ENCODE peak calls at places on chromosomes 2 and 18, in six cellular contexts. R is AG08396, Q is GM23338, X is globus pallidus, T is amniotic stem cell, Z is MG63. D is an unnamed sample.

GRCh38 chr18:28831476-28831875 is 654.5 kb upstream of the CDH2 start:
- DNase-seq in X (no peak), Z (no peak), Q (no peak), R (no peak), T (no peak), D (no peak)

GRCh38 chr2:201891676-201892075 is 85.3 kb downstream of the CDK15 start:
- DNase-seq in T (no peak), X (no peak), Q (no peak), R (no peak), Z (no peak), D (no peak)

GRCh38 chr2:64730551-64731305 is 77.0 kb upstream of the SERTAD2 start:
- DNase-seq in R (peak), Z (peak), Q (no peak), X (peak), T (no peak), D (peak)

GRCh38 chr2:169476459-169476858 is 2.8 kb upstream of the BBS5 start:
- DNase-seq in X (no peak), Z (no peak), R (no peak), T (no peak), Q (no peak), D (no peak)

GRCh38 chr2:60047347-60047746 is 506.1 kb downstream of the BCL11A start:
- DNase-seq in T (no peak), R (no peak), Z (no peak), X (no peak), Q (no peak), D (no peak)

GRCh38 chr2:185179783-185180182 is 558.8 kb upstream of the FSIP2 start:
- DNase-seq in Q (no peak), R (no peak), X (no peak), Z (no peak), T (no peak), D (no peak)

GRCh38 chr18:8439091-8439490 is 170.1 kb upstream of the RAB12 start:
- DNase-seq in T (no peak), R (no peak), Z (no peak), Q (no peak), X (no peak), D (no peak)

GRCh38 chr2:84861539-84861938 is 19.3 kb downstream of the TRABD2A start:
- DNase-seq in R (no peak), Q (no peak), X (no peak), T (no peak), Z (no peak), D (no peak)

GRCh38 chr2:25164526-25164925 is 3.9 kb downstream of the POMC start:
- DNase-seq in Z (no peak), T (no peak), R (no peak), Q (no peak), X (no peak), D (no peak)

GRCh38 chr2:235639387-235639786 is 145.5 kb downstream of the AGAP1 start:
- DNase-seq in R (peak), Z (peak), Q (no peak), T (peak), X (peak), D (no peak)

GRCh38 chr2:70831861-70832260 is 3.8 kb downstream of the CD207 start:
- DNase-seq in Z (no peak), Q (no peak), X (no peak), R (no peak), T (no peak), D (no peak)

GRCh38 chr2:121748202-121748601 is 7.2 kb upstream of the TSN start:
- DNase-seq in Z (no peak), X (no peak), Q (peak), R (no peak), T (peak), D (no peak)

GRCh38 chr2:134275058-134275862 is 21.4 kb downstream of the MGAT5 start:
- DNase-seq in R (no peak), Q (no peak), Z (no peak), T (no peak), X (no peak), D (no peak)

GRCh38 chr18:11034816-11035215 is 114.6 kb downstream of the PIEZO2 start:
- DNase-seq in T (no peak), Q (no peak), Z (peak), X (no peak), R (no peak), D (no peak)

GRCh38 chr2:50995610-50996009 is 36.3 kb downstream of the NRXN1 start:
- DNase-seq in R (no peak), T (no peak), Z (peak), X (no peak), Q (no peak), D (peak)

GRCh38 chr2:1450935-1451334 is 37.7 kb downstream of the TPO start:
- DNase-seq in Q (no peak), X (no peak), T (no peak), R (no peak), Z (no peak), D (no peak)

GRCh38 chr2:47221956-47222355 is 66.8 kb upstream of the STPG4 start:
- DNase-seq in R (no peak), Q (no peak), T (no peak), Z (peak), X (peak), D (no peak)

GRCh38 chr2:72150157-72150960 is 2.7 kb upstream of the CYP26B1 start:
- DNase-seq in T (peak), Q (peak), R (peak), X (peak), Z (peak), D (peak)

GRCh38 chr2:43025709-43026290 is 200.6 kb downstream of the ZFP36L2 start:
- DNase-seq in Z (no peak), X (no peak), R (no peak), T (no peak), Q (no peak), D (no peak)

D was measured in G401.